ENCODE peak calls at places on chromosomes 7 and 10, in ten cellular contexts. Y is ascending aorta; W is stomach; P is kidney; G is HCT116; M is A549; X is mesendoderm; C is SJSA1; R is heart right ventricle; T is naive thymus-derived CD4-positive, alpha-beta T cell. O is an unnamed sample.

GRCh38 chr7:28082071-28082470 is 98.5 kb downstream of the JAZF1 start:
- DNase-seq in C (no peak), W (no peak), R (no peak), P (no peak), G (no peak), X (no peak), T (no peak), M (no peak), Y (no peak), O (no peak)

GRCh38 chr10:21907436-21907835 is 96.1 kb downstream of the DNAJC1 start:
- DNase-seq in C (no peak), T (no peak), Y (no peak), G (no peak), X (no peak), M (no peak), W (no peak), P (no peak), R (no peak), O (no peak)

GRCh38 chr7:2893411-2893861 is 49.3 kb upstream of the GNA12 start:
- DNase-seq in M (no peak), X (no peak), C (peak), T (no peak), P (no peak), G (no peak), R (no peak), W (no peak), Y (no peak), O (peak)

GRCh38 chr7:90210925-90211324 is 615 bp upstream of the STEAP2 start:
- DNase-seq in C (no peak), P (peak), W (no peak), Y (no peak), T (no peak), R (no peak), X (no peak), M (no peak), G (no peak), O (no peak)

GRCh38 chr10:15121707-15122106 is 24.6 kb downstream of the RPP38 start:
- DNase-seq in Y (no peak), M (no peak), T (no peak), R (no peak), C (no peak), G (no peak), X (no peak), W (no peak), P (no peak), O (no peak)

GRCh38 chr7:87000344-87000743 is 59.1 kb downstream of the ELAPOR2 start:
- DNase-seq in Y (no peak), G (no peak), C (no peak), P (no peak), M (no peak), W (no peak), X (no peak), R (no peak), T (no peak), O (no peak)

GRCh38 chr10:32459072-32459703 is 13.2 kb downstream of the CCDC7 start:
- DNase-seq in G (no peak), Y (no peak), T (peak), W (no peak), M (no peak), C (no peak), P (no peak), X (no peak), R (no peak), O (no peak)

GRCh38 chr7:8511810-8512209 is 78.4 kb downstream of the NXPH1 start:
- DNase-seq in X (no peak), T (no peak), P (no peak), M (no peak), R (no peak), C (no peak), G (no peak), W (no peak), Y (no peak), O (peak)

GRCh38 chr10:34786464-34786863 is 28.6 kb downstream of the PARD3 start:
- DNase-seq in X (no peak), R (no peak), W (no peak), C (no peak), Y (no peak), M (no peak), T (no peak), G (no peak), P (no peak), O (peak)

GRCh38 chr7:38054199-38054598 is 123.8 kb upstream of the STARD3NL start:
- DNase-seq in W (no peak), C (no peak), R (no peak), G (no peak), Y (no peak), T (no peak), P (no peak), X (no peak), M (no peak), O (no peak)

GRCh38 chr10:96450514-96451207 is 63.1 kb downstream of the TLL2 start:
- DNase-seq in Y (no peak), G (no peak), P (no peak), C (no peak), M (no peak), X (peak), T (no peak), R (no peak), W (no peak), O (peak)

GRCh38 chr7:22665816-22666375 is 61.1 kb upstream of the IL6 start:
- DNase-seq in X (no peak), P (no peak), G (no peak), T (no peak), R (no peak), C (no peak), M (no peak), W (no peak), Y (no peak), O (no peak)

GRCh38 chr7:134742688-134743350 is 36.6 kb upstream of the CALD1 start:
- DNase-seq in T (no peak), C (peak), W (no peak), X (no peak), G (no peak), M (no peak), R (peak), P (no peak), Y (no peak), O (no peak)

GRCh38 chr7:43823941-43824340 is 45.4 kb downstream of the MRPS24 start:
- DNase-seq in G (no peak), T (no peak), P (no peak), Y (no peak), X (no peak), M (no peak), R (no peak), C (no peak), W (no peak), O (no peak)

GRCh38 chr7:139830779-139831498 is 1.9 kb downstream of the TBXAS1 start:
- DNase-seq in G (no peak), T (no peak), X (no peak), P (no peak), M (no peak), C (no peak), W (no peak), Y (no peak), R (no peak), O (no peak)

GRCh38 chr7:139828446-139828845 is 618 bp upstream of the TBXAS1 start:
- DNase-seq in M (no peak), W (no peak), P (no peak), C (no peak), R (no peak), G (no peak), T (no peak), Y (no peak), X (no peak), O (no peak)

GRCh38 chr7:139829654-139830130 is 628 bp downstream of the TBXAS1 start:
- DNase-seq in M (no peak), G (no peak), Y (no peak), C (no peak), P (no peak), R (no peak), W (no peak), T (no peak), X (no peak), O (no peak)

GRCh38 chr7:139830292-139830691 is 1.2 kb downstream of the TBXAS1 start:
- DNase-seq in M (no peak), W (no peak), G (no peak), P (no peak), X (no peak), R (no peak), C (no peak), T (no peak), Y (no peak), O (no peak)

GRCh38 chr7:139828880-139829653 is at the start of gene TBXAS1:
- DNase-seq in X (peak), W (peak), P (no peak), G (no peak), Y (no peak), T (no peak), M (peak), C (no peak), R (no peak), O (no peak)
- H3K4me3 ChIP-seq in X (no peak), W (peak), P (peak), G (no peak), Y (peak), T (no peak), M (peak), C (no peak), R (no peak), O (no peak)

GRCh38 chr10:71725249-71725648 is 5.7 kb upstream of the C10orf105 start:
- DNase-seq in M (no peak), C (no peak), P (no peak), X (no peak), Y (no peak), R (no peak), T (no peak), W (no peak), G (no peak), O (no peak)
- H3K27ac ChIP-seq in M (peak), C (no peak), P (no peak), X (no peak), Y (no peak), R (no peak), T (peak), W (peak), G (no peak), O (no peak)

DNA sequence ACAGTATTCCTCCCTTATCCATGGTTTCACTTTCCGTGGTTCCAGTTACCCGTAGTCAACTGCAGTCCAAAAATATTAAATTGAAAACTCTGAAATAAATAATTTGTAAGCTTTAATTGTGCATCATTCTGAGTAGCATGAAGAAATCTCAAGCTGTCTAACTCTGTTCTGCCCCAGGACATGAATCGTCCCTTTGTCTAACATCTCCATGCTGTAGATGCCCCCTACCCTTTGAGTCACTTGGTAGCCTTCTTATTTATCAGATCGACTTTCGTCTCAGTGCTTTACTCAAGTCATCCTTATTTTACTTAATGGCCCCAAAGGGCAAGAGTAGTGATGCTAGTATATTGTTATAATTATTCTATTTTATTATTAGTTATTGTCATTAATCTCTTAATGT is 41.8 kb downstream of the CPED1 start:
- DNase-seq in C (no peak), M (no peak), W (no peak), T (no peak), Y (no peak), R (no peak), G (no peak), P (no peak), X (no peak), O (no peak)
- H3K4me3 ChIP-seq in C (no peak), M (no peak), W (no peak), T (no peak), Y (no peak), R (no peak), G (no peak), P (no peak), X (no peak), O (no peak)

GRCh38 chr7:236967-237366 is 44.6 kb downstream of the FAM20C start:
- DNase-seq in X (no peak), G (no peak), R (no peak), M (no peak), C (no peak), T (no peak), W (no peak), Y (no peak), P (no peak), O (no peak)

GRCh38 chr7:233456-234035 is 41.2 kb downstream of the FAM20C start:
- DNase-seq in Y (no peak), T (no peak), M (no peak), G (no peak), W (no peak), X (no peak), P (no peak), C (no peak), R (peak), O (no peak)

GRCh38 chr7:235576-236395 is 43.4 kb downstream of the FAM20C start:
- DNase-seq in R (peak), M (no peak), G (no peak), C (no peak), P (peak), Y (no peak), T (no peak), X (no peak), W (peak), O (no peak)

GRCh38 chr7:234041-234711 is 41.8 kb downstream of the FAM20C start:
- DNase-seq in C (no peak), Y (no peak), R (peak), P (no peak), W (peak), X (no peak), G (no peak), T (no peak), M (no peak), O (no peak)

GRCh38 chr7:234712-235553 is 42.6 kb downstream of the FAM20C start:
- DNase-seq in C (peak), R (peak), G (no peak), P (peak), X (no peak), M (peak), T (no peak), Y (peak), W (peak), O (peak)
- H3K27ac ChIP-seq in C (peak), R (peak), G (no peak), P (peak), X (no peak), M (peak), T (no peak), Y (peak), W (peak), O (no peak)